ENCODE peak calls at places on chromosomes 7 and 10, in four cellular contexts. One of them, this sample, is unnamed.
A peak's percentile ranks its signal among the peaks of the same experiment; 100 is the strongest.

GRCh38 chr7:70634610-70635068 is 497.3 kb upstream of the GALNT17 start:
- DNase-seq in WTC11: no peak
- DNase-seq in GM12878: no peak
- DNase-seq in K562: peak; percentile 18
- DNase-seq in this sample: no peak

GRCh38 chr10:124092270-124093075 is 925 bp downstream of the CHST15 start:
- DNase-seq in GM12878: no peak
- DNase-seq in K562: peak; percentile 20
- DNase-seq in WTC11: peak; percentile 62
- DNase-seq in this sample: no peak

GRCh38 chr7:1250901-1251300 is 18.2 kb downstream of the UNCX start:
- DNase-seq in K562: no peak
- DNase-seq in WTC11: no peak
- DNase-seq in GM12878: no peak
- DNase-seq in this sample: no peak

GRCh38 chr10:3210251-3210650 is 37.7 kb upstream of the PITRM1 start:
- DNase-seq in GM12878: no peak
- DNase-seq in WTC11: no peak
- DNase-seq in K562: no peak
- DNase-seq in this sample: no peak

GRCh38 chr7:2726316-2727018 is 38.5 kb downstream of the AMZ1 start:
- DNase-seq in GM12878: no peak
- DNase-seq in WTC11: peak; percentile 5
- DNase-seq in K562: no peak
- DNase-seq in this sample: no peak

GRCh38 chr10:44385726-44386438 is 985 bp upstream of the CXCL12 start:
- DNase-seq in GM12878: no peak
- DNase-seq in WTC11: no peak
- DNase-seq in K562: no peak
- DNase-seq in this sample: no peak

GRCh38 chr10:132616170-132616994 is 78.8 kb downstream of the INPP5A start:
- DNase-seq in GM12878: no peak
- DNase-seq in WTC11: no peak
- DNase-seq in K562: no peak
- DNase-seq in this sample: no peak

GRCh38 chr10:8073696-8074416 is 19.4 kb downstream of the GATA3 start:
- DNase-seq in WTC11: no peak
- DNase-seq in GM12878: no peak
- DNase-seq in K562: no peak
- DNase-seq in this sample: no peak

GRCh38 chr7:50449501-50449880 is 659 bp downstream of the FIGNL1 start:
- DNase-seq in WTC11: no peak
- DNase-seq in GM12878: no peak
- DNase-seq in K562: no peak
- DNase-seq in this sample: no peak

GRCh38 chr7:138208010-138208634 is 131.9 kb downstream of the AKR1D1 start:
- DNase-seq in WTC11: no peak
- DNase-seq in K562: no peak
- DNase-seq in GM12878: no peak
- DNase-seq in this sample: no peak

GRCh38 chr10:93143286-93143685 is 69.6 kb downstream of the CYP26A1 start:
- DNase-seq in GM12878: no peak
- DNase-seq in K562: no peak
- DNase-seq in WTC11: no peak
- DNase-seq in this sample: no peak

GRCh38 chr7:28891192-28891872 is 66.8 kb downstream of the TRIL start:
- DNase-seq in GM12878: no peak
- DNase-seq in K562: no peak
- DNase-seq in WTC11: peak; percentile 46
- DNase-seq in this sample: peak; percentile 33

GRCh38 chr7:47581821-47582747 is at the start of gene TNS3:
- DNase-seq in WTC11: peak; percentile 68
- DNase-seq in GM12878: no peak
- DNase-seq in K562: no peak
- DNase-seq in this sample: no peak

GRCh38 chr7:26073041-26073440 is 79.0 kb upstream of the NFE2L3 start:
- DNase-seq in K562: no peak
- DNase-seq in WTC11: no peak
- DNase-seq in GM12878: no peak
- DNase-seq in this sample: no peak

GRCh38 chr7:26074919-26075318 is 77.1 kb upstream of the NFE2L3 start:
- DNase-seq in WTC11: no peak
- DNase-seq in GM12878: no peak
- DNase-seq in K562: no peak
- DNase-seq in this sample: no peak

GRCh38 chr7:26081627-26082026 is 70.4 kb upstream of the NFE2L3 start:
- DNase-seq in GM12878: no peak
- DNase-seq in K562: no peak
- DNase-seq in WTC11: no peak
- DNase-seq in this sample: peak; percentile 73

GRCh38 chr7:26083113-26083512 is 68.9 kb upstream of the NFE2L3 start:
- DNase-seq in WTC11: no peak
- DNase-seq in GM12878: no peak
- DNase-seq in K562: no peak
- DNase-seq in this sample: no peak

GRCh38 chr7:26078437-26079362 is 73.3 kb upstream of the NFE2L3 start:
- DNase-seq in WTC11: peak; percentile 85
- DNase-seq in K562: peak; percentile 16
- DNase-seq in GM12878: peak; percentile 36
- DNase-seq in this sample: peak; percentile 57
- TF ChIP-seq CBFB in WTC11: no peak
- TF ChIP-seq CBFB in K562: no peak
- TF ChIP-seq CBFB in GM12878: no peak
- TF ChIP-seq CBFB in this sample: no peak

GRCh38 chr7:95476904-95477594 is 8.7 kb upstream of the ASB4 start:
- DNase-seq in GM12878: peak; percentile 28
- DNase-seq in WTC11: peak; percentile 58
- DNase-seq in K562: peak; percentile 75
- DNase-seq in this sample: peak; percentile 73
- TF ChIP-seq CTCF in GM12878: peak; percentile 69
- TF ChIP-seq CTCF in WTC11: no peak
- TF ChIP-seq CTCF in K562: peak; percentile 65
- TF ChIP-seq CTCF in this sample: peak; percentile 83

GRCh38 chr10:85170026-85170425 is 841.6 kb downstream of the CCSER2 start:
- DNase-seq in GM12878: no peak
- DNase-seq in K562: no peak
- DNase-seq in WTC11: no peak
- DNase-seq in this sample: no peak

GRCh38 chr10:85168287-85168686 is 839.9 kb downstream of the CCSER2 start:
- DNase-seq in GM12878: no peak
- DNase-seq in K562: no peak
- DNase-seq in WTC11: no peak
- DNase-seq in this sample: no peak
- TF ChIP-seq CBFB in GM12878: no peak
- TF ChIP-seq CBFB in K562: no peak
- TF ChIP-seq CBFB in WTC11: no peak
- TF ChIP-seq CBFB in this sample: no peak

GRCh38 chr10:90440870-90441269 is 417.0 kb downstream of the HTR7 start:
- DNase-seq in WTC11: no peak
- DNase-seq in GM12878: no peak
- DNase-seq in K562: no peak
- DNase-seq in this sample: no peak

GRCh38 chr10:90432891-90433290 is 424.9 kb downstream of the HTR7 start:
- DNase-seq in WTC11: no peak
- DNase-seq in K562: no peak
- DNase-seq in GM12878: no peak
- DNase-seq in this sample: no peak

GRCh38 chr10:90443342-90443741 is 414.5 kb downstream of the HTR7 start:
- DNase-seq in K562: no peak
- DNase-seq in GM12878: no peak
- DNase-seq in WTC11: no peak
- DNase-seq in this sample: no peak

GRCh38 chr10:90435296-90435695 is 422.5 kb downstream of the HTR7 start:
- DNase-seq in K562: no peak
- DNase-seq in GM12878: no peak
- DNase-seq in WTC11: no peak
- DNase-seq in this sample: no peak

GRCh38 chr10:90437452-90437851 is 420.4 kb downstream of the HTR7 start:
- DNase-seq in K562: no peak
- DNase-seq in GM12878: no peak
- DNase-seq in WTC11: no peak
- DNase-seq in this sample: no peak
- TF ChIP-seq CTCF in K562: no peak
- TF ChIP-seq CTCF in GM12878: no peak
- TF ChIP-seq CTCF in WTC11: no peak
- TF ChIP-seq CTCF in this sample: no peak

This sample was measured in HepG2.